ENCODE peak calls at places on chromosomes 3 and 15, in six cellular contexts. G, E, T, B, Z and L are unnamed samples.

GRCh38 chr15:101432982-101433381 is 56.5 kb downstream of the PCSK6 start:
- DNase-seq in G (no peak), E (no peak), T (no peak), B (no peak), Z (no peak), L (no peak)

GRCh38 chr3:5051772-5052171 is 70.3 kb upstream of the ARL8B start:
- DNase-seq in G (no peak), E (no peak), T (no peak), B (no peak), Z (no peak), L (no peak)

GRCh38 chr3:123618076-123618703 is 33.3 kb upstream of the HACD2 start:
- DNase-seq in G (no peak), E (no peak), T (no peak), B (no peak), Z (no peak), L (no peak)

GRCh38 chr3:16476636-16477035 is 36.9 kb downstream of the RFTN1 start:
- DNase-seq in G (no peak), E (no peak), T (no peak), B (peak), Z (peak), L (no peak)

GRCh38 chr3:115652738-115653137 is 29.4 kb downstream of the GAP43 start:
- DNase-seq in G (no peak), E (no peak), T (no peak), B (no peak), Z (no peak), L (no peak)

GRCh38 chr3:44058022-44058867 is 183.4 kb upstream of the TOPAZ1 start:
- DNase-seq in G (peak), E (no peak), T (peak), B (peak), Z (peak), L (no peak)

GRCh38 chr3:42544492-42545283 is 37.1 kb downstream of the SEC22C start:
- DNase-seq in G (no peak), E (peak), T (no peak), B (peak), Z (no peak), L (no peak)

GRCh38 chr3:58353722-58354553 is 21.2 kb downstream of the PXK start:
- DNase-seq in G (no peak), E (no peak), T (peak), B (no peak), Z (no peak), L (no peak)

GRCh38 chr15:41904487-41905359 is 10.9 kb upstream of the SPTBN5 start:
- DNase-seq in G (peak), E (peak), T (peak), B (peak), Z (peak), L (peak)

GRCh38 chr3:136817448-136817847 is 1.5 kb upstream of the SLC35G2 start:
- DNase-seq in G (no peak), E (no peak), T (no peak), B (no peak), Z (no peak), L (no peak)

GRCh38 chr3:68088216-68088615 is 433.8 kb upstream of the SUCLG2 start:
- DNase-seq in G (no peak), E (no peak), T (no peak), B (no peak), Z (no peak), L (no peak)

GRCh38 chr3:11803977-11804903 is 42.4 kb downstream of the TAMM41 start:
- DNase-seq in G (no peak), E (no peak), T (peak), B (peak), Z (peak), L (no peak)

GRCh38 chr15:80152896-80153876 is at the start of gene FAH:
- DNase-seq in G (peak), E (no peak), T (peak), B (peak), Z (no peak), L (no peak)

GRCh38 chr15:97961067-97961954 is 808 bp downstream of the ARRDC4 start:
- DNase-seq in G (peak), E (peak), T (no peak), B (peak), Z (no peak), L (no peak)

GRCh38 chr3:48952510-48953118 is 34.0 kb downstream of the ARIH2 start:
- DNase-seq in G (no peak), E (no peak), T (no peak), B (peak), Z (no peak), L (no peak)

DNA sequence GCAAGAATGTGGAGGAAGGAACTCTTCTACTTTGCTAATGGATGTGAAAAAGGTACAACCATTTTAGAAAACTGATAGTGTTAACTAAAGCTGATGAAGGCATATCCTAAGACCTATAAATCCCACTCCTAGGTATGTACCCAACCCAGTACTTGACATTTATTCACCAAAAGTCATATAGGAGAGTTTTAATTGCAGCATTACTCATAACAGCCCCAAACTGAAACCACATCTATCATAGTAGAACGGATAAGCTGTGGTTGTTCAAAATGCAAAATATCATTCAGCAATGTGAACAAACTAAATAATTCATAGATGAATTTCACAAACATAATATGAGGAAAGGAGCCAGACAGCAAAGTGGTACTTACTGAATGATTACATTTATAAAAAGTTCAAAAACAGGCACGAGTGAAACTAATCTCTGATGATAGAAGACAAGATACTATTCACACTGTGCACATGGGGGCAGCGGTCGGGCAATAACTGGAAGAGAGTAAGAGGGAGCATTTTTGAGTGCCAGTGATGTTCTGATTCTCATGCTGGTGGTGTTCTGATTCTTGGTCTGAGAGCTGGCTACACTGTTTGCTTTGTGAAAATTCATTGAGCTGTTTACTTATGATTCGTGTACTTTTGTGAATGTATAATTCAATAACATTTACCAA is 34.3 kb downstream of the GOLIM4 start:
- DNase-seq in G (no peak), E (no peak), T (no peak), B (peak), Z (no peak), L (no peak)
- TF ChIP-seq CTCF in G (no peak), E (no peak), T (no peak), B (peak), Z (no peak), L (peak)

DNA sequence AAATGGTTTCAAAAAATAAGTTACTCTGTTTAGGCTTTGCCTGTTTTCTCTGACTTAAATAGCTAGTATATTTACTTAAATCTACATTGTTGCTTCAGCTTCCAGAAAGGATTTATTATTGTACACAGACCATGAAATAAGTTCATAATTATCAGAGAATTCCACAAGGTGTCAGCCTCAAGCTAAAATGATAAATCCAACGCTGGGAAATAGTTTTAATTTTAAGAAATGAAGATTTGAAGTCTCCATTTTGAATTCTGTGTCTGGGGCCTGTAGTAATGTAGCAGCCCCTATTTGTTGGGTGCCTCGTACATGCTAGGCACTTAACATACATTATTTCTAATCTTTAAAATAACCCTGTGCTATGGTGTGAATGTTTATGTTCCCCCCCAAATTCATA is 92.6 kb upstream of the KCNMB2 start:
- DNase-seq in G (no peak), E (no peak), T (no peak), B (peak), Z (no peak), L (no peak)
- TF ChIP-seq CTCF in G (no peak), E (peak), T (no peak), B (peak), Z (no peak), L (peak)

DNA sequence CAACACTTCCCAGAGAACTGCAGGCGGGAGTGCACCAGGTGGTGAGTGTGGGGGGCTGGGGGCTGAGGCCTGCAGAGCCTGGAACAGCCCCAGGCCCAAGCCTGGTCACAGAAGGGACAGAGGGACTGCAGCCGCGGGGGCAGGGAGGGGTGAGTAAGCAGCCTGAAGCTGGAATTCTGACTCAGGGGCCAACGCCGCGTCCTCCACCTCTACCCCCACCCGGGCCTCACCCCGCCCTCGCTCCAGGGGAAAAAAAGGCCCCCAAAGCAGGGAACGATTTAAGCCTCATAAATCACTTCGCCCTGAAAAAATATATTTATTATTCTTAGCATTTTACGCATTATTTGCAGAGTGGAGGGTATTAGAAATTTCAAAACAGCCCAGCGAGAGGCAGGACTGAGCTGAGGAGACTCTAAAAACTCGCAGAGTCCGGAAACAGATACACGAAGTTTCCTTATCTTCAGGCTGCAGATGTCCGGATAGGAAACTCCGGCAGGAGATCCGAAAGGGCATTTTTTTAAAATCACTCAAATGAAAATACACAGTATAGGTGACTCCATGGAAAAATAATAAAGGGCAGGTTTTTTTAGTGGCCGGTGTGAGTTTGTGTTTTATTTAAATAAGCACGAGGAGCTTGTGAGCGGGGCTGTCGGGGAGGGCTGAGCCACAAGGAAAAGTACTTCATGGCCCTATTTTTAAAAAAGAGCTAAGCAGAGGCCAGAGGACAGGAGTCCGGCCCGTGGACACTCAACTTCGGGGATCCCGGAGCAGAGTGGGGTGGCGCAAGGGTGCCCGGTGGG is 9.9 kb downstream of the GATA2 start:
- DNase-seq in G (peak), E (no peak), T (no peak), B (peak), Z (peak), L (no peak)
- TF ChIP-seq CTCF in G (no peak), E (peak), T (no peak), B (no peak), Z (no peak), L (no peak)

GRCh38 chr3:111667621-111668239 is 72.6 kb upstream of the ZBED2 start:
- DNase-seq in G (peak), E (peak), T (peak), B (no peak), Z (no peak), L (no peak)

GRCh38 chr3:111668912-111669488 is 73.9 kb upstream of the ZBED2 start:
- DNase-seq in G (no peak), E (no peak), T (no peak), B (peak), Z (peak), L (no peak)

GRCh38 chr3:111666041-111666735 is 71.0 kb upstream of the ZBED2 start:
- DNase-seq in G (no peak), E (no peak), T (no peak), B (peak), Z (no peak), L (no peak)

GRCh38 chr3:111668321-111668720 is 73.2 kb upstream of the ZBED2 start:
- DNase-seq in G (no peak), E (no peak), T (no peak), B (no peak), Z (no peak), L (no peak)

DNA sequence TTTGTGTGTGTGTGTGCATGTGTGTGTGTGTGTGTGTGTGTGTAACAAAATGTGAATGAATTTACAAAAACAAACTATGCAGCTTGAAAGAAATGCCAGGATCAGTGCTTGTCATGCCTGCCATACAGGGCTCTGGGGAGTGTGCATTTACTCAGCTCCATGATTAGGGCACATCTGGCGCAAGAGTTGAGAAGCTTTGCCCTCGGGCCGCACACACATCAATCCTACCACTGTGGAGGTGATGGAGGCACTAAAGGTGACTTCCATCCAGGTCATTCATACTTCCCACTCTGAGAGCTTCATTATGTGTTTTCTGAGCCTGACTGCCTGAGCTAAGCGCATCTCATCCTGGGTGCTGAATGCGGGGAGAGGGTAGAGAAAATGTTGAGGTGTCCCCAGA is 72.0 kb upstream of the ZBED2 start:
- DNase-seq in G (peak), E (no peak), T (no peak), B (no peak), Z (no peak), L (no peak)
- TF ChIP-seq CTCF in G (no peak), E (no peak), T (no peak), B (no peak), Z (no peak), L (no peak)